ENCODE peak calls at places on chromosomes 12 and 14, in five cellular contexts. F, E, S, K and D are unnamed samples.
A peak's percentile ranks its signal among the peaks of the same experiment; 100 is the strongest.

GRCh38 chr12:22334696-22335290 is at the start of gene ST8SIA1:
- DNase-seq in E (peak; percentile 43), S (peak; percentile 77), F (peak; percentile 20), K (peak; percentile 84), D (no peak)

GRCh38 chr12:67269632-67270578 is 747 bp downstream of the CAND1 start:
- DNase-seq in K (peak; percentile 93), E (peak; percentile 54), F (peak; percentile 52), S (peak; percentile 72), D (no peak)

GRCh38 chr12:7966558-7966957 is 30.6 kb upstream of the SLC2A3 start:
- DNase-seq in E (no peak), S (no peak), K (peak; percentile 44), F (peak; percentile 19), D (no peak)

GRCh38 chr14:65792208-65792905 is 379.8 kb downstream of the FUT8 start:
- DNase-seq in S (no peak), F (no peak), E (no peak), K (no peak), D (no peak)

GRCh38 chr14:100239840-100240724 is 1.1 kb downstream of the YY1 start:
- DNase-seq in E (peak; percentile 89), S (peak; percentile 93), K (peak; percentile 96), F (peak; percentile 92), D (peak; percentile 58)

GRCh38 chr12:4435537-4435936 is 10.1 kb downstream of the FGF6 start:
- DNase-seq in K (no peak), S (no peak), E (no peak), F (no peak), D (no peak)

GRCh38 chr14:44027397-44027796 is 479.7 kb downstream of the FSCB start:
- DNase-seq in F (no peak), S (no peak), K (no peak), E (no peak), D (no peak)

GRCh38 chr12:19575307-19576243 is 136.3 kb downstream of the AEBP2 start:
- DNase-seq in F (peak; percentile 31), K (no peak), E (no peak), S (no peak), D (no peak)

GRCh38 chr12:39300799-39301198 is 142.1 kb downstream of the KIF21A start:
- DNase-seq in S (no peak), E (no peak), K (no peak), F (no peak), D (no peak)

GRCh38 chr14:63308723-63309317 is 9.9 kb downstream of the GPHB5 start:
- DNase-seq in E (peak; percentile 8), K (no peak), S (no peak), F (peak; percentile 17), D (no peak)

GRCh38 chr12:26195250-26195640 is at the start of gene SSPN:
- DNase-seq in E (peak; percentile 64), K (peak; percentile 83), S (peak; percentile 80), F (peak; percentile 80), D (peak; percentile 15)

GRCh38 chr12:9640024-9640423 is 29.5 kb upstream of the CLEC2D start:
- DNase-seq in K (no peak), F (no peak), E (no peak), S (no peak), D (no peak)

GRCh38 chr14:65940056-65940735 is 527.7 kb downstream of the FUT8 start:
- DNase-seq in S (no peak), E (no peak), F (no peak), K (no peak), D (no peak)

GRCh38 chr12:27550653-27550975 is 26.6 kb downstream of the PPFIBP1 start:
- DNase-seq in F (no peak), E (no peak), K (no peak), S (no peak), D (no peak)

GRCh38 chr14:81517798-81518398 is 15.8 kb downstream of the SEL1L start:
- DNase-seq in F (peak; percentile 66), K (no peak), E (peak; percentile 30), S (no peak), D (no peak)

GRCh38 chr12:52235001-52235760 is 2.1 kb downstream of the KRT7 start:
- DNase-seq in K (peak; percentile 68), E (no peak), F (no peak), S (peak; percentile 49), D (no peak)

GRCh38 chr12:65529771-65530435 is 251.4 kb downstream of the MSRB3 start:
- DNase-seq in K (no peak), F (no peak), E (no peak), S (no peak), D (no peak)

GRCh38 chr12:32208355-32208754 is 101.7 kb downstream of the BICD1 start:
- DNase-seq in F (no peak), E (no peak), K (no peak), S (no peak), D (no peak)

GRCh38 chr12:93972411-93973208 is 175.8 kb upstream of the PLXNC1 start:
- DNase-seq in F (no peak), E (no peak), K (no peak), S (no peak), D (no peak)

GRCh38 chr14:102262894-102263462 is 42.0 kb downstream of the MOK start:
- DNase-seq in E (no peak), S (no peak), F (no peak), K (no peak), D (no peak)

GRCh38 chr12:21428241-21428640 is 9.2 kb upstream of the PYROXD1 start:
- DNase-seq in F (no peak), S (no peak), E (no peak), K (no peak), D (no peak)

GRCh38 chr14:39232554-39233415 is 930 bp upstream of the MIA2 start:
- DNase-seq in S (no peak), K (no peak), E (no peak), F (peak; percentile 22), D (no peak)

GRCh38 chr14:72301352-72301751 is 369.1 kb downstream of the RGS6 start:
- DNase-seq in K (no peak), S (no peak), E (no peak), F (no peak), D (no peak)

GRCh38 chr14:23113346-23114119 is 5.5 kb downstream of the CEBPE start:
- DNase-seq in F (no peak), K (peak; percentile 65), E (no peak), S (no peak), D (no peak)

GRCh38 chr14:64684091-64684490 is 20.1 kb upstream of the PLEKHG3 start:
- DNase-seq in F (peak; percentile 40), E (no peak), K (no peak), S (peak; percentile 82), D (no peak)

GRCh38 chr14:92568621-92569479 is 55.3 kb downstream of the RIN3 start:
- DNase-seq in E (no peak), F (no peak), K (no peak), S (peak; percentile 76), D (no peak)

GRCh38 chr12:46572644-46573630 is 200.4 kb upstream of the SLC38A2 start:
- DNase-seq in F (no peak), S (no peak), E (no peak), K (no peak), D (no peak)

GRCh38 chr14:53956427-53957201 is at the start of gene BMP4:
- DNase-seq in K (peak; percentile 76), E (peak; percentile 77), F (peak; percentile 53), S (peak; percentile 89), D (peak; percentile 56)

GRCh38 chr14:77151245-77151644 is 9.7 kb upstream of the ZDHHC22 start:
- DNase-seq in E (no peak), S (no peak), F (no peak), K (peak; percentile 21), D (no peak)

DNA sequence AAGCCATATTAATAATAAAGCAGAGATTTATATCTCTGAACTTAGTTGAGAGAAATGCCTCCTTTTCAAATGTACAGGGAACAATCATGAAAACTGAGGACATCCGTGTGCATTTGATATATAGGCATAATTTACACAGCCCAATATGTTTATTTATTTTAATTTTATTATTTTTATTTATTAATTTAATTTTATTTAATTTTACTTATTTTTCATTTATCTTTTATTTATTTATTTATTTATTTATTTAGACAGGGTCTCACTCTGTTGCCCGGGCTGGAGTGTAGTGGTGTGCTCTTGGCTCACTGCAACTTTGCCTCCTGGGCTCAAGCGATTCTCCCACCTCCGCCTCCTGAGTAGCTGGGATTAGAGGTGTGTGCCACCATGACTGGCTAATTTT is 8.4 kb downstream of the TCL1A start:
- DNase-seq in E (no peak), S (no peak), F (no peak), K (no peak), D (no peak)
- H3K4me1 ChIP-seq in E (no peaks in the 10 kb centered on the region), S (no peaks in the 10 kb centered on the region), F (no peaks in the 10 kb centered on the region), K (no peaks in the 10 kb centered on the region), D (peaks cover 5% of the 10 kb centered on the region)

GRCh38 chr14:34059925-34060746 is 109.3 kb upstream of the EGLN3 start:
- DNase-seq in S (peak; percentile 91), F (peak; percentile 77), K (peak; percentile 89), E (peak; percentile 87), D (peak; percentile 21)
- TF ChIP-seq CTCF in S (peak; percentile 37), F (peak; percentile 42), K (peak; percentile 37), E (peak; percentile 48), D (peak; percentile 34)

DNA sequence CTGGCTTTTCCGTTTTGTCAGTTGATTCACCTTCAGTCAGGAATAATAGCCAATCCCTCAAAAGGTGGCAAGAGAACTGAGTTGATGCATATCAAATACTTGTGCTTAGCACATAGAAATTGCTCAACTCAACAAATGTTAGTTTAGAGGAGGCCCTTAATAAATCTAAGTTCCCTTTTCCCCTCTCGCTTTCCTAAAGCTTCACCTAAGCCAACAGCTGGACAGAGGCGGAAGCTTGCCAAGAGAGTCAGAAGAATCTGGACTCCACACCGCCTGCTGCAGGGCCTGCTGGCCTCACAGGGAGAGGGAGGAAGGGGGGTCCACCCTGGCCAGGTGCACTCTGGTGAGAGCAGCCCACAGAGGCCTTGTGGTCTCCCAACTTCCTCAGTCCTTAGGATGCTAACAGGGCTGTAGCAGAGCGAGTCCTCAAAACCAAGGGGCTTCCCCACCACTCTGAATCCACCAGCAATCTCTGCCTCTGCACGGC is 213.1 kb downstream of the CHST11 start:
- DNase-seq in E (peak; percentile 57), K (peak; percentile 86), S (peak; percentile 74), F (peak; percentile 54), D (no peak)
- H3K4me3 ChIP-seq in E (no peak overlapping the region), K (no peak overlapping the region), S (no peak overlapping the region), F (no peak overlapping the region), D (peak overlapping the region; percentile 34)

DNA sequence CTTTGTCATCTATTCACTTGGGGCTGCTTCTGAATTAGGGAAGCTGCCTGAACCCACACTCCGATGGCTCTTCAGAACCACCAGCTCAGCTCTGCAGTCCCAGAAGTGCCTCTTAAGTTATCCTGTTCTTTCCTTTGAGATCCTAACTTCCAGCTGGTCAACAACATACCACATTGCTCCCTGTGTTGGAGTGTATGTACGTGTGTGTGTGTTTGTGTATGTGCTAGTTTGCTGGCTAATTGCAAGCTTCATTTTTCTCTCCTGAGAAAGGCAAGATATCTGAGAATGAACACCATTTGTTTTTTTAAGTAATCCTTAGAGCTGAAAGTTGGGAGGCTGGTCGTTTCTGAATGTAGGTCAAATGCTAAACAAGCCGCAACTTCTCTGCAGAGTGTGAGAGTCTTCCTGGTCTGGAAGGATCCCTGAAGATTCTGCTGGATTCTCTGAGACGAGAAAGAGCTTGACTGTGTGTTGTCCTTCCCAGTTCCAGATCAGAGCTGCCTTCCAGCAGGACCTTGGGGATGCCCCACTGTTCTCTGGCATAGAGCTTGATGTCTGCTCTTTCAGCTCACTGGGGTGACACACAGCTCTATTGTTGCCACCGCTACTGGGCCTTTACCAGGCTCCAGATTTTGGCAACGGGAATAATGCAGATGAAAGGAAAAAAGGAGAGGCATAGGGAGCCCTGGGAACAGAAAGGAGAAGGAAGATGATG is 829 bp downstream of the GSG1 start:
- DNase-seq in K (no peak), E (no peak), S (no peak), F (no peak), D (no peak)
- H3K4me1 ChIP-seq in K (peaks cover 46% of the 10 kb centered on the region), E (peaks cover 41% of the 10 kb centered on the region), S (peaks cover 28% of the 10 kb centered on the region), F (peaks cover 22% of the 10 kb centered on the region), D (peaks cover 41% of the 10 kb centered on the region)

GRCh38 chr12:112198120-112198733 is 72.9 kb downstream of the TRAFD1 start:
- DNase-seq in S (no peak), E (peak; percentile 28), F (peak; percentile 56), K (peak; percentile 77), D (no peak)
- TF ChIP-seq CTCF in S (peak; percentile 57), E (peak; percentile 37), F (peak; percentile 47), K (peak; percentile 58), D (no peak)